ENCODE peak calls at places on chromosome 20, in seven cellular contexts. One of them, this sample, is unnamed.

GRCh38 chr20:31718952-31719643 is 3.6 kb downstream of the BCL2L1 start:
- DNase-seq in EL: no peak
- DNase-seq in IMR-90: no peak
- DNase-seq in RPMI7951: no peak
- DNase-seq in GM04504: no peak
- DNase-seq in T-cell: no peak
- DNase-seq in COR-L47: peak
- DNase-seq in this sample: no peak

GRCh38 chr20:47428851-47429336 is 72.4 kb upstream of the ZMYND8 start:
- DNase-seq in EL: no peak
- DNase-seq in IMR-90: no peak
- DNase-seq in RPMI7951: no peak
- DNase-seq in GM04504: no peak
- DNase-seq in T-cell: no peak
- DNase-seq in COR-L47: no peak
- DNase-seq in this sample: no peak

GRCh38 chr20:47799116-47799715 is 13.9 kb upstream of the SULF2 start:
- DNase-seq in EL: no peak
- DNase-seq in IMR-90: no peak
- DNase-seq in RPMI7951: no peak
- DNase-seq in GM04504: no peak
- DNase-seq in T-cell: no peak
- DNase-seq in COR-L47: no peak
- DNase-seq in this sample: no peak

GRCh38 chr20:4434681-4435080 is 287.0 kb upstream of the PRND start:
- DNase-seq in EL: peak
- DNase-seq in IMR-90: peak
- DNase-seq in RPMI7951: peak
- DNase-seq in GM04504: peak
- DNase-seq in T-cell: no peak
- DNase-seq in COR-L47: no peak
- DNase-seq in this sample: no peak

GRCh38 chr20:24838551-24839530 is 110.2 kb upstream of the CST7 start:
- DNase-seq in EL: peak
- DNase-seq in IMR-90: peak
- DNase-seq in RPMI7951: peak
- DNase-seq in GM04504: peak
- DNase-seq in T-cell: no peak
- DNase-seq in COR-L47: no peak
- DNase-seq in this sample: peak

GRCh38 chr20:5073154-5074049 is 46.4 kb downstream of the PCNA start:
- DNase-seq in EL: peak
- DNase-seq in IMR-90: peak
- DNase-seq in RPMI7951: peak
- DNase-seq in GM04504: peak
- DNase-seq in T-cell: no peak
- DNase-seq in COR-L47: peak
- DNase-seq in this sample: peak

GRCh38 chr20:35902545-35902941 is 51.8 kb downstream of the SCAND1 start:
- DNase-seq in EL: no peak
- DNase-seq in IMR-90: no peak
- DNase-seq in RPMI7951: no peak
- DNase-seq in GM04504: no peak
- DNase-seq in T-cell: no peak
- DNase-seq in COR-L47: no peak
- DNase-seq in this sample: no peak

GRCh38 chr20:36538026-36538764 is 3.1 kb upstream of the MYL9 start:
- DNase-seq in EL: no peak
- DNase-seq in IMR-90: peak
- DNase-seq in RPMI7951: no peak
- DNase-seq in GM04504: no peak
- DNase-seq in T-cell: no peak
- DNase-seq in COR-L47: no peak
- DNase-seq in this sample: peak

GRCh38 chr20:11047559-11047958 is 373.8 kb upstream of the JAG1 start:
- DNase-seq in EL: peak
- DNase-seq in IMR-90: no peak
- DNase-seq in RPMI7951: peak
- DNase-seq in GM04504: no peak
- DNase-seq in T-cell: no peak
- DNase-seq in COR-L47: no peak
- DNase-seq in this sample: no peak

GRCh38 chr20:41108531-41108930 is 28.8 kb upstream of the PLCG1 start:
- DNase-seq in EL: no peak
- DNase-seq in IMR-90: no peak
- DNase-seq in RPMI7951: no peak
- DNase-seq in GM04504: no peak
- DNase-seq in T-cell: no peak
- DNase-seq in COR-L47: no peak
- DNase-seq in this sample: no peak

GRCh38 chr20:50285376-50286173 is 94.9 kb downstream of the CEBPB start:
- DNase-seq in EL: peak
- DNase-seq in IMR-90: peak
- DNase-seq in RPMI7951: peak
- DNase-seq in GM04504: peak
- DNase-seq in T-cell: no peak
- DNase-seq in COR-L47: no peak
- DNase-seq in this sample: peak

GRCh38 chr20:8647868-8648495 is 420.9 kb upstream of the PLCB4 start:
- DNase-seq in EL: no peak
- DNase-seq in IMR-90: no peak
- DNase-seq in RPMI7951: no peak
- DNase-seq in GM04504: no peak
- DNase-seq in T-cell: no peak
- DNase-seq in COR-L47: no peak
- DNase-seq in this sample: no peak

GRCh38 chr20:38764563-38765355 is 16.5 kb downstream of the ACTR5 start:
- DNase-seq in EL: peak
- DNase-seq in IMR-90: peak
- DNase-seq in RPMI7951: peak
- DNase-seq in GM04504: peak
- DNase-seq in T-cell: no peak
- DNase-seq in COR-L47: no peak
- DNase-seq in this sample: peak

GRCh38 chr20:14521436-14521835 is 184.0 kb upstream of the FLRT3 start:
- DNase-seq in EL: no peak
- DNase-seq in IMR-90: peak
- DNase-seq in RPMI7951: peak
- DNase-seq in GM04504: no peak
- DNase-seq in T-cell: no peak
- DNase-seq in COR-L47: no peak
- DNase-seq in this sample: peak

GRCh38 chr20:53539516-53539915 is 54.1 kb downstream of the ZNF217 start:
- DNase-seq in EL: no peak
- DNase-seq in IMR-90: no peak
- DNase-seq in RPMI7951: peak
- DNase-seq in GM04504: no peak
- DNase-seq in T-cell: no peak
- DNase-seq in COR-L47: no peak
- DNase-seq in this sample: no peak

GRCh38 chr20:15902493-15902892 is 670.8 kb downstream of the KIF16B start:
- DNase-seq in EL: peak
- DNase-seq in IMR-90: no peak
- DNase-seq in RPMI7951: no peak
- DNase-seq in GM04504: no peak
- DNase-seq in T-cell: no peak
- DNase-seq in COR-L47: no peak
- DNase-seq in this sample: no peak

GRCh38 chr20:3101737-3102574 is 17.4 kb upstream of the AVP start:
- DNase-seq in EL: no peak
- DNase-seq in IMR-90: no peak
- DNase-seq in RPMI7951: no peak
- DNase-seq in GM04504: no peak
- DNase-seq in T-cell: peak
- DNase-seq in COR-L47: no peak
- DNase-seq in this sample: no peak

GRCh38 chr20:53752971-53753879 is 159.6 kb upstream of the ZNF217 start:
- DNase-seq in EL: no peak
- DNase-seq in IMR-90: peak
- DNase-seq in RPMI7951: peak
- DNase-seq in GM04504: no peak
- DNase-seq in T-cell: no peak
- DNase-seq in COR-L47: no peak
- DNase-seq in this sample: peak

GRCh38 chr20:54219751-54220426 is 12.0 kb downstream of the PFDN4 start:
- DNase-seq in EL: peak
- DNase-seq in IMR-90: peak
- DNase-seq in RPMI7951: peak
- DNase-seq in GM04504: peak
- DNase-seq in T-cell: no peak
- DNase-seq in COR-L47: peak
- DNase-seq in this sample: peak

This sample was measured in LHCN-M2.